ENCODE peak calls at places on chromosomes 5 and 9, in four cellular contexts. X is body of pancreas, I is HepG2, Y is heart left ventricle. M is an unnamed sample. For H3K9me3, the result is how much of the 10 kb centered on the place peaks cover.

GRCh38 chr5:125560476-125561225 is 814.2 kb upstream of the ZNF608 start:
- DNase-seq in X (no peak), I (no peak), Y (no peak), M (no peak)

GRCh38 chr5:135269828-135270545 is 129.0 kb downstream of the MACROH2A1 start:
- DNase-seq in X (no peak), I (no peak), Y (no peak), M (no peak)

GRCh38 chr5:127898551-127899213 is 184.9 kb upstream of the SLC12A2 start:
- DNase-seq in X (no peak), I (no peak), Y (no peak), M (no peak)

GRCh38 chr9:133276923-133277322 is 1.9 kb upstream of the ABO start:
- DNase-seq in X (no peak), I (no peak), Y (no peak), M (no peak)

GRCh38 chr9:34451545-34451944 is 6.8 kb downstream of the FAM219A start:
- DNase-seq in X (no peak), I (no peak), Y (no peak), M (no peak)

GRCh38 chr9:33445389-33445881 is 2.0 kb downstream of the AQP3 start:
- DNase-seq in X (peak), I (no peak), Y (no peak), M (peak)

GRCh38 chr9:133128152-133128551 is 7.1 kb upstream of the RALGDS start:
- DNase-seq in X (no peak), I (no peak), Y (no peak), M (no peak)

GRCh38 chr9:109381011-109381729 is 60.3 kb upstream of the EPB41L4B start:
- DNase-seq in X (no peak), I (peak), Y (no peak), M (no peak)

GRCh38 chr5:176899946-176900782 is 1.0 kb upstream of the HK3 start:
- DNase-seq in X (no peak), I (no peak), Y (no peak), M (no peak)

GRCh38 chr5:150155258-150156032 is at the start of gene PDGFRB:
- DNase-seq in X (peak), I (no peak), Y (peak), M (peak)

GRCh38 chr9:86275962-86276361 is 6.4 kb downstream of the ISCA1 start:
- DNase-seq in X (no peak), I (no peak), Y (no peak), M (no peak)

GRCh38 chr9:16417101-16417500 is 453.4 kb downstream of the BNC2 start:
- DNase-seq in X (no peak), I (no peak), Y (no peak), M (no peak)

GRCh38 chr9:80090317-80090716 is 518.6 kb downstream of the TLE4 start:
- DNase-seq in X (no peak), I (no peak), Y (no peak), M (no peak)

GRCh38 chr5:88672644-88673493 is 210.1 kb downstream of the MEF2C start:
- DNase-seq in X (no peak), I (no peak), Y (no peak), M (no peak)

GRCh38 chr9:137045294-137046093 is 483 bp downstream of the NPDC1 start:
- DNase-seq in X (peak), I (no peak), Y (no peak), M (no peak)

GRCh38 chr5:179118338-179118737 is 58.2 kb downstream of the ZNF354C start:
- DNase-seq in X (no peak), I (no peak), Y (no peak), M (no peak)

GRCh38 chr9:127767405-127767804 is 11.1 kb downstream of the SH2D3C start:
- DNase-seq in X (no peak), I (no peak), Y (no peak), M (no peak)

GRCh38 chr5:156340886-156341285 is 13.9 kb downstream of the SGCD start:
- DNase-seq in X (no peak), I (no peak), Y (no peak), M (no peak)

GRCh38 chr9:133606722-133607053 is 2.5 kb downstream of the FAM163B start:
- DNase-seq in X (no peak), I (no peak), Y (no peak), M (no peak)

GRCh38 chr5:145917288-145917687 is 19.1 kb upstream of the SH3RF2 start:
- DNase-seq in X (no peak), I (no peak), Y (no peak), M (no peak)

GRCh38 chr5:141677415-141677814 is 4.6 kb downstream of the ARAP3 start:
- DNase-seq in X (no peak), I (peak), Y (no peak), M (no peak)

GRCh38 chr5:174876-175465 is 16.3 kb upstream of the LRRC14B start:
- DNase-seq in X (no peak), I (no peak), Y (no peak), M (peak)

GRCh38 chr9:3243676-3244075 is 282.1 kb downstream of the RFX3 start:
- DNase-seq in X (peak), I (no peak), Y (no peak), M (no peak)

GRCh38 chr5:131171276-131171815 is 602 bp downstream of the LYRM7 start:
- DNase-seq in X (no peak), I (peak), Y (no peak), M (no peak)

GRCh38 chr9:127166651-127167524 is 44.5 kb upstream of the ANGPTL2 start:
- DNase-seq in X (no peak), I (no peak), Y (no peak), M (no peak)

GRCh38 chr5:32331927-32332274 is 19.2 kb upstream of the MTMR12 start:
- DNase-seq in X (no peak), I (no peak), Y (no peak), M (no peak)

GRCh38 chr9:129836342-129837007 is 1.2 kb downstream of the USP20 start:
- DNase-seq in X (peak), I (no peak), Y (no peak), M (no peak)

GRCh38 chr9:89835676-89836075 is 230.9 kb downstream of the GADD45G start:
- DNase-seq in X (no peak), I (no peak), Y (no peak), M (no peak)

GRCh38 chr5:27876071-27876470 is 837.7 kb upstream of the CDH9 start:
- DNase-seq in X (no peak), I (no peak), Y (no peak), M (no peak)

GRCh38 chr5:168654225-168654624 is 75.1 kb upstream of the PANK3 start:
- DNase-seq in X (no peak), I (no peak), Y (no peak), M (peak)

GRCh38 chr5:5306696-5307095 is 115.8 kb upstream of the ICE1 start:
- DNase-seq in X (no peak), I (no peak), Y (no peak), M (no peak)

GRCh38 chr5:56464935-56465756 is 232.0 kb upstream of the ANKRD55 start:
- DNase-seq in X (no peak), I (peak), Y (no peak), M (no peak)

GRCh38 chr5:122401991-122402710 is 90.1 kb downstream of the SNCAIP start:
- DNase-seq in X (no peak), I (no peak), Y (no peak), M (no peak)

GRCh38 chr5:128199611-128200010 is 116.0 kb downstream of the SLC12A2 start:
- DNase-seq in X (no peak), I (no peak), Y (no peak), M (no peak)

GRCh38 chr5:151048526-151048925 is 28.1 kb downstream of the GPX3 start:
- DNase-seq in X (no peak), I (no peak), Y (no peak), M (no peak)

GRCh38 chr5:5235685-5236084 is 95.6 kb downstream of the ADAMTS16 start:
- DNase-seq in X (no peak), I (no peak), Y (no peak), M (no peak)

GRCh38 chr5:37251673-37252072 is 2.5 kb upstream of the CPLANE1 start:
- DNase-seq in X (no peak), I (no peak), Y (no peak), M (no peak)

GRCh38 chr9:130117816-130118632 is 54.2 kb upstream of the NCS1 start:
- DNase-seq in X (no peak), I (no peak), Y (no peak), M (no peak)

GRCh38 chr5:3601060-3601710 is 5.6 kb downstream of the IRX1 start:
- DNase-seq in X (no peak), I (no peak), Y (no peak), M (no peak)
- H3K9me3 ChIP-seq in X (under half), I (under half), Y (under half), M (under half)

GRCh38 chr9:123268240-123268949 is at the start of gene STRBP:
- DNase-seq in X (peak), I (peak), Y (peak), M (peak)

GRCh38 chr9:123266655-123267421 is 1.5 kb downstream of the STRBP start:
- DNase-seq in X (no peak), I (no peak), Y (no peak), M (no peak)

GRCh38 chr9:123269316-123269715 is 930 bp upstream of the STRBP start:
- DNase-seq in X (no peak), I (no peak), Y (no peak), M (no peak)

GRCh38 chr9:123267481-123268239 is 726 bp downstream of the STRBP start:
- DNase-seq in X (peak), I (no peak), Y (peak), M (peak)

GRCh38 chr9:123268950-123269302 is 540 bp upstream of the STRBP start:
- DNase-seq in X (no peak), I (no peak), Y (no peak), M (no peak)
- H3K27ac ChIP-seq in X (peak), I (peak), Y (peak), M (peak)

DNA sequence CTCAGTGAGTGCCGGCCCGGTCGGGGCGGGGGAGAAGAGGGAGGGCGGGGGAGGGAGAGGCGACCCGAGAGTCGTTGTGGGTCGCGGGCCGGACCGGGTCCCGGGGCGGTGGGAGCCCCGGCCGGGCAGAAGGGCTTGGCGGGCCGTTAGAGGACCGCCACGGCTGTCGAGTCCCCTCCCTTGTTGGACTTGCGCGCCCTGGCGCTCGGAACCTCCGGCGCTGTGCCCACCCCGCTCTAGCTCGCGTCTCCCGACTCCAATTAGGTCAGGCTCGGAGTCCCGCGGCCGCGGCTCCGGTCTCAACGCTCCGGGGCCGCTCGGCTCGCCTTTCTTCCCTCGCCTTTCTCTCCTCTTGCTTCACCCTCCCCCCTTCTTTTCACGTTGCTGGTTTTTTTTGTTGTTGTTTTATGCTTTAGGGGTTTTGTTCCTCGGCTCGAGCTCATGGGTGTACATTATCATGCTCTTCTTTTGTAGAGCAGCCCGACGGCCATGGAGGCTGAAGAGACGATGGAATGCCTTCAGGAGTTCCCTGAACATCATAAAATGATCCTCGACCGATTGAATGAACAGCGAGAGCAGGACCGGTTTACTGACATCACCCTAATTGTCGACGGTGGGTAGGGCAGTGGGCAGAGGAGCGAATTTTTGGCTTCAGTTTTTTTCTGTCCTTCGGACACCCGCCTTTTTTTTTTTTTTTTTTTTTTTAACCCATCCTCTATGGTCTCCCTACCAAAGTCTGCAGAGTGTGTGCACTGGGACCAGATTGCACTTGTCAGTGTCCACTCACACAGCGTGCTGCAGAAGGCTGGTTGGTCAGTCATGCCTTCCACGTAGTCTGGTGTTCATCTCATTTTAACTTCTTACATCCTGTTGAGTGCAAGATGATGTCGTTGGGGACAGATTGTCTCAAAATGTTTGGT is 1.1 kb downstream of the ZNF131 start:
- DNase-seq in X (no peak), I (peak), Y (peak), M (no peak)
- TF ChIP-seq POLR2A in X (peak), I (no peak), Y (peak), M (peak)

GRCh38 chr9:135268981-135269380 is 181.5 kb downstream of the OLFM1 start:
- DNase-seq in X (no peak), I (no peak), Y (no peak), M (no peak)
- H3K9me3 ChIP-seq in X (under half), I (under half), Y (under half), M (under half)

GRCh38 chr5:67677422-67677970 is 480.9 kb upstream of the CD180 start:
- DNase-seq in X (no peak), I (no peak), Y (no peak), M (no peak)
- H3K27ac ChIP-seq in X (no peak), I (no peak), Y (no peak), M (no peak)

GRCh38 chr9:37283730-37284235 is 138.7 kb upstream of the GRHPR start:
- DNase-seq in X (no peak), I (peak), Y (no peak), M (no peak)
- TF ChIP-seq POLR2A in X (no peak), I (no peak), Y (no peak), M (no peak)

DNA sequence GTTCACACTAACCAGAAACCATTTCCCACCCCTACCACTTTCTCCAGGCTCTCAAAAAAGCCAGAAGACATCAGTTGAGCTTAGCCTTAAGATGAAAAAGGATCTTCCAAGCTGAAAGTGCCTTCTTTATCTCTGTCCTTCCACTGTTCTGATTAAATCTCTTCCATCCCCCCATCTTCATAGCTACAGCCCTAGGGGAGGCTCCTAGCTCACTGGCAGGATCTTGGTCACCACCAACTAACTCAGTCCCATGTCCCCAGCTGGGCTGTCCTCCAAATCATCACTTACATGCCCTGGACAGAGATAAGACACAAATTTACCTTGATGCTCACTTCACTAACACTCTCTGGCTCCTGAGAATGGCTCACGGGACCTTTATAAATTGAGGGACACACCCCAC is 14.3 kb downstream of the LCP2 start:
- DNase-seq in X (no peak), I (no peak), Y (no peak), M (no peak)
- H3K9me3 ChIP-seq in X (under half), I (under half), Y (under half), M (under half)

GRCh38 chr9:72477862-72478564 is 43.4 kb upstream of the TMC1 start:
- DNase-seq in X (peak), I (peak), Y (peak), M (no peak)
- H3K27ac ChIP-seq in X (peak), I (peak), Y (peak), M (peak)

GRCh38 chr5:137504916-137505315 is 5.8 kb upstream of the SPOCK1 start:
- DNase-seq in X (no peak), I (no peak), Y (no peak), M (no peak)
- TF ChIP-seq POLR2A in X (no peak), I (no peak), Y (no peak), M (no peak)